ENCODE peak calls at places on chromosome 1, in nine cellular contexts. One of them, this sample, is unnamed.
A peak's percentile ranks its signal among the peaks of the same experiment; 100 is the strongest.

GRCh38 chr1:42618866-42619265 is 39.4 kb upstream of the PPIH start:
- DNase-seq in PC-3: no peak
- DNase-seq in IMR-90: peak; percentile 4
- DNase-seq in hepatocyte: no peak
- DNase-seq in mammary epithelial cell: peak; percentile 2
- DNase-seq in fibroblast of lung: no peak
- DNase-seq in PC-9: no peak
- DNase-seq in neural progenitor cell: no peak
- DNase-seq in keratinocyte: no peak
- DNase-seq in this sample: no peak

GRCh38 chr1:186760426-186760825 is 68.3 kb upstream of the PLA2G4A start:
- DNase-seq in PC-3: no peak
- DNase-seq in IMR-90: no peak
- DNase-seq in hepatocyte: no peak
- DNase-seq in mammary epithelial cell: no peak
- DNase-seq in fibroblast of lung: no peak
- DNase-seq in PC-9: no peak
- DNase-seq in neural progenitor cell: no peak
- DNase-seq in keratinocyte: no peak
- DNase-seq in this sample: no peak

GRCh38 chr1:91176250-91176649 is 154.4 kb upstream of the ZNF644 start:
- DNase-seq in PC-3: no peak
- DNase-seq in IMR-90: no peak
- DNase-seq in hepatocyte: no peak
- DNase-seq in mammary epithelial cell: no peak
- DNase-seq in fibroblast of lung: no peak
- DNase-seq in PC-9: no peak
- DNase-seq in neural progenitor cell: no peak
- DNase-seq in keratinocyte: no peak
- DNase-seq in this sample: no peak

GRCh38 chr1:160217466-160218165 is 12.4 kb downstream of the PEA15 start:
- DNase-seq in PC-3: no peak
- DNase-seq in IMR-90: no peak
- DNase-seq in hepatocyte: no peak
- DNase-seq in mammary epithelial cell: peak; percentile 64
- DNase-seq in fibroblast of lung: peak; percentile 26
- DNase-seq in PC-9: no peak
- DNase-seq in neural progenitor cell: no peak
- DNase-seq in keratinocyte: no peak
- DNase-seq in this sample: no peak

GRCh38 chr1:90127288-90127953 is 132.5 kb downstream of the ZNF326 start:
- DNase-seq in PC-3: no peak
- DNase-seq in IMR-90: no peak
- DNase-seq in hepatocyte: no peak
- DNase-seq in mammary epithelial cell: peak; percentile 21
- DNase-seq in fibroblast of lung: peak; percentile 1
- DNase-seq in PC-9: no peak
- DNase-seq in neural progenitor cell: no peak
- DNase-seq in keratinocyte: no peak
- DNase-seq in this sample: no peak

GRCh38 chr1:223815865-223816264 is 29.9 kb downstream of the TP53BP2 start:
- DNase-seq in PC-3: peak; percentile 92
- DNase-seq in IMR-90: peak; percentile 39
- DNase-seq in hepatocyte: no peak
- DNase-seq in mammary epithelial cell: peak; percentile 55
- DNase-seq in fibroblast of lung: peak; percentile 56
- DNase-seq in PC-9: peak; percentile 72
- DNase-seq in neural progenitor cell: no peak
- DNase-seq in keratinocyte: peak; percentile 26
- DNase-seq in this sample: no peak

GRCh38 chr1:180221461-180221860 is 8.6 kb upstream of the LHX4 start:
- DNase-seq in PC-3: no peak
- DNase-seq in IMR-90: peak; percentile 61
- DNase-seq in hepatocyte: no peak
- DNase-seq in mammary epithelial cell: no peak
- DNase-seq in fibroblast of lung: peak; percentile 37
- DNase-seq in PC-9: no peak
- DNase-seq in neural progenitor cell: no peak
- DNase-seq in keratinocyte: no peak
- DNase-seq in this sample: no peak

GRCh38 chr1:246761386-246761785 is 37.2 kb downstream of the SCCPDH start:
- DNase-seq in PC-3: no peak
- DNase-seq in IMR-90: peak; percentile 5
- DNase-seq in hepatocyte: no peak
- DNase-seq in mammary epithelial cell: no peak
- DNase-seq in fibroblast of lung: peak; percentile 4
- DNase-seq in PC-9: no peak
- DNase-seq in neural progenitor cell: no peak
- DNase-seq in keratinocyte: no peak
- DNase-seq in this sample: no peak

GRCh38 chr1:30804381-30804780 is 46.8 kb upstream of the LAPTM5 start:
- DNase-seq in PC-3: no peak
- DNase-seq in IMR-90: no peak
- DNase-seq in hepatocyte: no peak
- DNase-seq in mammary epithelial cell: no peak
- DNase-seq in fibroblast of lung: no peak
- DNase-seq in PC-9: no peak
- DNase-seq in neural progenitor cell: peak; percentile 68
- DNase-seq in keratinocyte: no peak
- DNase-seq in this sample: no peak

GRCh38 chr1:205284420-205285144 is 37.0 kb downstream of the NUAK2 start:
- DNase-seq in PC-3: peak; percentile 99
- DNase-seq in IMR-90: peak; percentile 99
- DNase-seq in hepatocyte: peak; percentile 93
- DNase-seq in mammary epithelial cell: peak; percentile 100
- DNase-seq in fibroblast of lung: peak; percentile 99
- DNase-seq in PC-9: peak; percentile 94
- DNase-seq in neural progenitor cell: peak; percentile 88
- DNase-seq in keratinocyte: peak; percentile 99
- DNase-seq in this sample: peak; percentile 86

GRCh38 chr1:164466429-164466828 is 92.6 kb upstream of the PBX1 start:
- DNase-seq in PC-3: peak; percentile 39
- DNase-seq in IMR-90: no peak
- DNase-seq in hepatocyte: no peak
- DNase-seq in mammary epithelial cell: no peak
- DNase-seq in fibroblast of lung: peak; percentile 36
- DNase-seq in PC-9: no peak
- DNase-seq in neural progenitor cell: no peak
- DNase-seq in keratinocyte: no peak
- DNase-seq in this sample: no peak

GRCh38 chr1:30371179-30371788 is 352.1 kb downstream of the MATN1 start:
- DNase-seq in PC-3: no peak
- DNase-seq in IMR-90: no peak
- DNase-seq in hepatocyte: no peak
- DNase-seq in mammary epithelial cell: no peak
- DNase-seq in fibroblast of lung: no peak
- DNase-seq in PC-9: no peak
- DNase-seq in neural progenitor cell: no peak
- DNase-seq in keratinocyte: no peak
- DNase-seq in this sample: no peak

GRCh38 chr1:77044133-77044849 is 174.9 kb downstream of the PIGK start:
- DNase-seq in PC-3: peak; percentile 73
- DNase-seq in IMR-90: peak; percentile 16
- DNase-seq in hepatocyte: no peak
- DNase-seq in mammary epithelial cell: peak; percentile 70
- DNase-seq in fibroblast of lung: peak; percentile 33
- DNase-seq in PC-9: no peak
- DNase-seq in neural progenitor cell: no peak
- DNase-seq in keratinocyte: peak; percentile 35
- DNase-seq in this sample: no peak
- H3K4me2 ChIP-seq in PC-3: no peak overlapping the region
- H3K4me2 ChIP-seq in IMR-90: no peak overlapping the region
- H3K4me2 ChIP-seq in hepatocyte: no peak overlapping the region
- H3K4me2 ChIP-seq in mammary epithelial cell: no peak overlapping the region
- H3K4me2 ChIP-seq in fibroblast of lung: no peak overlapping the region
- H3K4me2 ChIP-seq in PC-9: no peak overlapping the region
- H3K4me2 ChIP-seq in neural progenitor cell: no peak overlapping the region
- H3K4me2 ChIP-seq in keratinocyte: no peak overlapping the region
- H3K4me2 ChIP-seq in this sample: no peak overlapping the region

GRCh38 chr1:111213412-111213811 is 13.0 kb upstream of the DENND2D start:
- DNase-seq in PC-3: no peak
- DNase-seq in IMR-90: no peak
- DNase-seq in hepatocyte: no peak
- DNase-seq in mammary epithelial cell: no peak
- DNase-seq in fibroblast of lung: no peak
- DNase-seq in PC-9: no peak
- DNase-seq in neural progenitor cell: no peak
- DNase-seq in keratinocyte: no peak
- DNase-seq in this sample: no peak
- H3K4me2 ChIP-seq in PC-3: no peak overlapping the region
- H3K4me2 ChIP-seq in IMR-90: no peak overlapping the region
- H3K4me2 ChIP-seq in hepatocyte: no peak overlapping the region
- H3K4me2 ChIP-seq in mammary epithelial cell: no peak overlapping the region
- H3K4me2 ChIP-seq in fibroblast of lung: no peak overlapping the region
- H3K4me2 ChIP-seq in PC-9: no peak overlapping the region
- H3K4me2 ChIP-seq in neural progenitor cell: no peak overlapping the region
- H3K4me2 ChIP-seq in keratinocyte: no peak overlapping the region
- H3K4me2 ChIP-seq in this sample: no peak overlapping the region

GRCh38 chr1:116912846-116913245 is 3.1 kb downstream of the PTGFRN start:
- DNase-seq in PC-3: no peak
- DNase-seq in IMR-90: no peak
- DNase-seq in hepatocyte: no peak
- DNase-seq in mammary epithelial cell: no peak
- DNase-seq in fibroblast of lung: no peak
- DNase-seq in PC-9: no peak
- DNase-seq in neural progenitor cell: no peak
- DNase-seq in keratinocyte: no peak
- DNase-seq in this sample: no peak
- H3K4me2 ChIP-seq in PC-3: peak overlapping the region; percentile 88
- H3K4me2 ChIP-seq in IMR-90: no peak overlapping the region
- H3K4me2 ChIP-seq in hepatocyte: no peak overlapping the region
- H3K4me2 ChIP-seq in mammary epithelial cell: peak overlapping the region; percentile 41
- H3K4me2 ChIP-seq in fibroblast of lung: no peak overlapping the region
- H3K4me2 ChIP-seq in PC-9: no peak overlapping the region
- H3K4me2 ChIP-seq in neural progenitor cell: peak overlapping the region; percentile 95
- H3K4me2 ChIP-seq in keratinocyte: peak overlapping the region; percentile 49
- H3K4me2 ChIP-seq in this sample: no peak overlapping the region

DNA sequence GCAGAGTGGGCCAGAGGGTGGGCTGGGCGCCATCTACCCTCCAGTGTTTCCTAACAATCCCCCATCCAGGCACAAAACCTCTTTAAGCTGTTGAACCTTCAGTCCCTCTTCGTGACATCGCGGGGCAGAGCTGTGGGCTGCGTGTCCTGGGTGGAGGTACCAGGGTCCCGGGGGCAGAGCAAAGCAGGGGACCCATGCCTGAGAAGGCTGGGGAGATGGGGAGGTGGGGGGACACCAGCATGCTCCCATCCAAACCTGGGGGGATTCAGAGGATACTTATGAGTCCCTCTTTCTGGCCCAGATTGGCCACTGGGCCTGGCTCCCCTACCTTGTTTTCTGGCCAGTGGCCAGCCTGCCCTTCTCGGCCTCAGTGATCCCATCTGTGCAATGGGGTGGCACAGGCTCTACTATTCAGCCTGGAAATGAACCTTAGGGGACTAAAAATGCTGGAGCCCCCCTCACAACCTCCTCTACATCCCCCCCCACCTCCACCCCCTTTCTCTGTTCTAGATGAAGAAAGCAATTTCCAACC is 10.4 kb upstream of the CLCNKB start:
- DNase-seq in PC-3: no peak
- DNase-seq in IMR-90: no peak
- DNase-seq in hepatocyte: no peak
- DNase-seq in mammary epithelial cell: no peak
- DNase-seq in fibroblast of lung: no peak
- DNase-seq in PC-9: no peak
- DNase-seq in neural progenitor cell: no peak
- DNase-seq in keratinocyte: no peak
- DNase-seq in this sample: no peak
- H3K4me2 ChIP-seq in PC-3: no peak overlapping the region
- H3K4me2 ChIP-seq in IMR-90: no peak overlapping the region
- H3K4me2 ChIP-seq in hepatocyte: no peak overlapping the region
- H3K4me2 ChIP-seq in mammary epithelial cell: no peak overlapping the region
- H3K4me2 ChIP-seq in fibroblast of lung: no peak overlapping the region
- H3K4me2 ChIP-seq in PC-9: no peak overlapping the region
- H3K4me2 ChIP-seq in neural progenitor cell: peak overlapping the region; percentile 42
- H3K4me2 ChIP-seq in keratinocyte: no peak overlapping the region
- H3K4me2 ChIP-seq in this sample: no peak overlapping the region

GRCh38 chr1:2417833-2418225 is 5.5 kb upstream of the PEX10 start:
- DNase-seq in PC-3: no peak
- DNase-seq in IMR-90: no peak
- DNase-seq in hepatocyte: no peak
- DNase-seq in mammary epithelial cell: no peak
- DNase-seq in fibroblast of lung: no peak
- DNase-seq in PC-9: no peak
- DNase-seq in neural progenitor cell: no peak
- DNase-seq in keratinocyte: no peak
- DNase-seq in this sample: no peak

GRCh38 chr1:2418791-2419320 is 6.5 kb upstream of the PEX10 start:
- DNase-seq in PC-3: no peak
- DNase-seq in IMR-90: no peak
- DNase-seq in hepatocyte: no peak
- DNase-seq in mammary epithelial cell: no peak
- DNase-seq in fibroblast of lung: no peak
- DNase-seq in PC-9: no peak
- DNase-seq in neural progenitor cell: no peak
- DNase-seq in keratinocyte: no peak
- DNase-seq in this sample: no peak

GRCh38 chr1:2417083-2417832 is 4.9 kb upstream of the PEX10 start:
- DNase-seq in PC-3: no peak
- DNase-seq in IMR-90: no peak
- DNase-seq in hepatocyte: no peak
- DNase-seq in mammary epithelial cell: no peak
- DNase-seq in fibroblast of lung: no peak
- DNase-seq in PC-9: no peak
- DNase-seq in neural progenitor cell: no peak
- DNase-seq in keratinocyte: no peak
- DNase-seq in this sample: no peak

GRCh38 chr1:2416403-2416802 is 4.0 kb upstream of the PEX10 start:
- DNase-seq in PC-3: peak; percentile 70
- DNase-seq in IMR-90: no peak
- DNase-seq in hepatocyte: no peak
- DNase-seq in mammary epithelial cell: no peak
- DNase-seq in fibroblast of lung: no peak
- DNase-seq in PC-9: peak; percentile 47
- DNase-seq in neural progenitor cell: no peak
- DNase-seq in keratinocyte: no peak
- DNase-seq in this sample: no peak

GRCh38 chr1:2419416-2419815 is 7.1 kb upstream of the PEX10 start:
- DNase-seq in PC-3: no peak
- DNase-seq in IMR-90: no peak
- DNase-seq in hepatocyte: no peak
- DNase-seq in mammary epithelial cell: no peak
- DNase-seq in fibroblast of lung: no peak
- DNase-seq in PC-9: no peak
- DNase-seq in neural progenitor cell: no peak
- DNase-seq in keratinocyte: no peak
- DNase-seq in this sample: no peak
- H3K4me2 ChIP-seq in PC-3: no peak overlapping the region
- H3K4me2 ChIP-seq in IMR-90: no peak overlapping the region
- H3K4me2 ChIP-seq in hepatocyte: no peak overlapping the region
- H3K4me2 ChIP-seq in mammary epithelial cell: no peak overlapping the region
- H3K4me2 ChIP-seq in fibroblast of lung: no peak overlapping the region
- H3K4me2 ChIP-seq in PC-9: no peak overlapping the region
- H3K4me2 ChIP-seq in neural progenitor cell: no peak overlapping the region
- H3K4me2 ChIP-seq in keratinocyte: no peak overlapping the region
- H3K4me2 ChIP-seq in this sample: no peak overlapping the region

GRCh38 chr1:8562881-8563865 is 245.3 kb downstream of the SLC45A1 start:
- DNase-seq in PC-3: peak; percentile 45
- DNase-seq in IMR-90: peak; percentile 54
- DNase-seq in hepatocyte: no peak
- DNase-seq in mammary epithelial cell: no peak
- DNase-seq in fibroblast of lung: peak; percentile 49
- DNase-seq in PC-9: no peak
- DNase-seq in neural progenitor cell: no peak
- DNase-seq in keratinocyte: no peak
- DNase-seq in this sample: no peak
- H3K4me2 ChIP-seq in PC-3: peak overlapping the region; percentile 0
- H3K4me2 ChIP-seq in IMR-90: no peak overlapping the region
- H3K4me2 ChIP-seq in hepatocyte: no peak overlapping the region
- H3K4me2 ChIP-seq in mammary epithelial cell: no peak overlapping the region
- H3K4me2 ChIP-seq in fibroblast of lung: no peak overlapping the region
- H3K4me2 ChIP-seq in PC-9: no peak overlapping the region
- H3K4me2 ChIP-seq in neural progenitor cell: no peak overlapping the region
- H3K4me2 ChIP-seq in keratinocyte: no peak overlapping the region
- H3K4me2 ChIP-seq in this sample: no peak overlapping the region

GRCh38 chr1:206467915-206468314 is 2.4 kb upstream of the IKBKE start:
- DNase-seq in PC-3: no peak
- DNase-seq in IMR-90: peak; percentile 40
- DNase-seq in hepatocyte: no peak
- DNase-seq in mammary epithelial cell: no peak
- DNase-seq in fibroblast of lung: no peak
- DNase-seq in PC-9: no peak
- DNase-seq in neural progenitor cell: no peak
- DNase-seq in keratinocyte: no peak
- DNase-seq in this sample: no peak
- H3K4me2 ChIP-seq in PC-3: no peak overlapping the region
- H3K4me2 ChIP-seq in IMR-90: no peak overlapping the region
- H3K4me2 ChIP-seq in hepatocyte: no peak overlapping the region
- H3K4me2 ChIP-seq in mammary epithelial cell: no peak overlapping the region
- H3K4me2 ChIP-seq in fibroblast of lung: no peak overlapping the region
- H3K4me2 ChIP-seq in PC-9: no peak overlapping the region
- H3K4me2 ChIP-seq in neural progenitor cell: no peak overlapping the region
- H3K4me2 ChIP-seq in keratinocyte: no peak overlapping the region
- H3K4me2 ChIP-seq in this sample: no peak overlapping the region

This sample was measured in neuronal stem cell.